ENCODE peak calls at places on chromosome 7, in ten cellular contexts. One of them, this sample, is unnamed.

GRCh38 chr7:129607471-129608120 is 3.9 kb upstream of the NRF1 start:
- DNase-seq in IMR-90: no peak
- DNase-seq in AG04450: no peak
- DNase-seq in natural killer cell: peak; percentile 34
- DNase-seq in ovary: no peak
- DNase-seq in transverse colon: peak; percentile 45
- DNase-seq in WTC11: peak; percentile 71
- DNase-seq in A549: peak; percentile 78
- DNase-seq in progenitor cell of endocrine pancreas: no peak
- DNase-seq in colonic mucosa: peak; percentile 43
- DNase-seq in this sample: no peak

GRCh38 chr7:20834656-20835055 is 48.0 kb upstream of the SP8 start:
- DNase-seq in transverse colon: no peak
- DNase-seq in AG04450: no peak
- DNase-seq in WTC11: no peak
- DNase-seq in IMR-90: no peak
- DNase-seq in progenitor cell of endocrine pancreas: no peak
- DNase-seq in natural killer cell: no peak
- DNase-seq in A549: no peak
- DNase-seq in colonic mucosa: no peak
- DNase-seq in ovary: no peak
- DNase-seq in this sample: no peak

GRCh38 chr7:92612501-92612900 is 22.3 kb upstream of the FAM133B start:
- DNase-seq in WTC11: no peak
- DNase-seq in AG04450: peak; percentile 26
- DNase-seq in colonic mucosa: no peak
- DNase-seq in ovary: no peak
- DNase-seq in A549: no peak
- DNase-seq in progenitor cell of endocrine pancreas: no peak
- DNase-seq in transverse colon: no peak
- DNase-seq in natural killer cell: no peak
- DNase-seq in IMR-90: peak; percentile 73
- DNase-seq in this sample: no peak

GRCh38 chr7:130179631-130180030 is 25.6 kb downstream of the TMEM209 start:
- DNase-seq in transverse colon: no peak
- DNase-seq in ovary: no peak
- DNase-seq in IMR-90: no peak
- DNase-seq in WTC11: no peak
- DNase-seq in colonic mucosa: no peak
- DNase-seq in AG04450: no peak
- DNase-seq in A549: no peak
- DNase-seq in progenitor cell of endocrine pancreas: no peak
- DNase-seq in natural killer cell: no peak
- DNase-seq in this sample: no peak

GRCh38 chr7:12092499-12093130 is 118.5 kb upstream of the TMEM106B start:
- DNase-seq in A549: no peak
- DNase-seq in WTC11: no peak
- DNase-seq in ovary: no peak
- DNase-seq in transverse colon: no peak
- DNase-seq in AG04450: no peak
- DNase-seq in natural killer cell: no peak
- DNase-seq in IMR-90: peak; percentile 4
- DNase-seq in progenitor cell of endocrine pancreas: no peak
- DNase-seq in colonic mucosa: no peak
- DNase-seq in this sample: no peak

GRCh38 chr7:133961724-133962123 is 165.4 kb upstream of the LRGUK start:
- DNase-seq in progenitor cell of endocrine pancreas: no peak
- DNase-seq in A549: no peak
- DNase-seq in colonic mucosa: no peak
- DNase-seq in ovary: no peak
- DNase-seq in AG04450: no peak
- DNase-seq in natural killer cell: no peak
- DNase-seq in WTC11: no peak
- DNase-seq in IMR-90: no peak
- DNase-seq in transverse colon: no peak
- DNase-seq in this sample: no peak

GRCh38 chr7:10756981-10757380 is 216.7 kb upstream of the PHF14 start:
- DNase-seq in transverse colon: no peak
- DNase-seq in A549: no peak
- DNase-seq in AG04450: no peak
- DNase-seq in colonic mucosa: no peak
- DNase-seq in IMR-90: no peak
- DNase-seq in ovary: no peak
- DNase-seq in natural killer cell: no peak
- DNase-seq in progenitor cell of endocrine pancreas: no peak
- DNase-seq in WTC11: no peak
- DNase-seq in this sample: no peak

GRCh38 chr7:27123021-27123476 is 7.5 kb downstream of the HOXA4 start:
- DNase-seq in AG04450: no peak
- DNase-seq in A549: no peak
- DNase-seq in ovary: no peak
- DNase-seq in transverse colon: no peak
- DNase-seq in colonic mucosa: peak; percentile 29
- DNase-seq in progenitor cell of endocrine pancreas: no peak
- DNase-seq in natural killer cell: no peak
- DNase-seq in IMR-90: peak; percentile 67
- DNase-seq in WTC11: no peak
- DNase-seq in this sample: no peak

GRCh38 chr7:30893357-30893756 is 18.3 kb upstream of the AQP1 start:
- DNase-seq in colonic mucosa: no peak
- DNase-seq in transverse colon: no peak
- DNase-seq in ovary: peak; percentile 29
- DNase-seq in IMR-90: peak; percentile 45
- DNase-seq in progenitor cell of endocrine pancreas: no peak
- DNase-seq in AG04450: no peak
- DNase-seq in natural killer cell: no peak
- DNase-seq in WTC11: no peak
- DNase-seq in A549: no peak
- DNase-seq in this sample: no peak

GRCh38 chr7:69603937-69604494 is 5.7 kb downstream of the AUTS2 start:
- DNase-seq in ovary: no peak
- DNase-seq in natural killer cell: no peak
- DNase-seq in colonic mucosa: no peak
- DNase-seq in WTC11: no peak
- DNase-seq in A549: no peak
- DNase-seq in progenitor cell of endocrine pancreas: no peak
- DNase-seq in IMR-90: no peak
- DNase-seq in transverse colon: no peak
- DNase-seq in AG04450: no peak
- DNase-seq in this sample: no peak

GRCh38 chr7:151394076-151395035 is 15.5 kb downstream of the WDR86 start:
- DNase-seq in AG04450: no peak
- DNase-seq in colonic mucosa: no peak
- DNase-seq in transverse colon: no peak
- DNase-seq in natural killer cell: no peak
- DNase-seq in A549: no peak
- DNase-seq in ovary: no peak
- DNase-seq in IMR-90: no peak
- DNase-seq in WTC11: no peak
- DNase-seq in progenitor cell of endocrine pancreas: no peak
- DNase-seq in this sample: no peak

GRCh38 chr7:12418452-12418851 is 14.8 kb upstream of the VWDE start:
- DNase-seq in IMR-90: no peak
- DNase-seq in progenitor cell of endocrine pancreas: no peak
- DNase-seq in ovary: no peak
- DNase-seq in natural killer cell: no peak
- DNase-seq in AG04450: no peak
- DNase-seq in A549: no peak
- DNase-seq in transverse colon: no peak
- DNase-seq in WTC11: no peak
- DNase-seq in colonic mucosa: no peak
- DNase-seq in this sample: no peak

GRCh38 chr7:89623018-89623672 is 531.1 kb upstream of the STEAP1 start:
- DNase-seq in AG04450: no peak
- DNase-seq in natural killer cell: no peak
- DNase-seq in IMR-90: peak; percentile 3
- DNase-seq in WTC11: no peak
- DNase-seq in transverse colon: no peak
- DNase-seq in ovary: peak; percentile 36
- DNase-seq in colonic mucosa: no peak
- DNase-seq in progenitor cell of endocrine pancreas: no peak
- DNase-seq in A549: peak; percentile 1
- DNase-seq in this sample: no peak

GRCh38 chr7:89621925-89622641 is 532.2 kb upstream of the STEAP1 start:
- DNase-seq in WTC11: no peak
- DNase-seq in ovary: no peak
- DNase-seq in natural killer cell: no peak
- DNase-seq in A549: no peak
- DNase-seq in transverse colon: no peak
- DNase-seq in IMR-90: no peak
- DNase-seq in AG04450: no peak
- DNase-seq in colonic mucosa: no peak
- DNase-seq in progenitor cell of endocrine pancreas: no peak
- DNase-seq in this sample: no peak

GRCh38 chr7:89618269-89618668 is 536.0 kb upstream of the STEAP1 start:
- DNase-seq in AG04450: no peak
- DNase-seq in WTC11: no peak
- DNase-seq in transverse colon: no peak
- DNase-seq in colonic mucosa: no peak
- DNase-seq in A549: no peak
- DNase-seq in ovary: no peak
- DNase-seq in IMR-90: no peak
- DNase-seq in natural killer cell: no peak
- DNase-seq in progenitor cell of endocrine pancreas: no peak
- DNase-seq in this sample: no peak
- TF ChIP-seq CTCF in AG04450: no peak
- TF ChIP-seq CTCF in WTC11: no peak
- TF ChIP-seq CTCF in transverse colon: no peak
- TF ChIP-seq CTCF in colonic mucosa: no peak
- TF ChIP-seq CTCF in A549: no peak
- TF ChIP-seq CTCF in ovary: no peak
- TF ChIP-seq CTCF in IMR-90: no peak
- TF ChIP-seq CTCF in natural killer cell: no peak
- TF ChIP-seq CTCF in progenitor cell of endocrine pancreas: peak; percentile 38
- TF ChIP-seq CTCF in this sample: no peak

GRCh38 chr7:79063019-79063698 is 390.3 kb downstream of the MAGI2 start:
- DNase-seq in progenitor cell of endocrine pancreas: no peak
- DNase-seq in ovary: no peak
- DNase-seq in IMR-90: peak; percentile 58
- DNase-seq in natural killer cell: no peak
- DNase-seq in colonic mucosa: no peak
- DNase-seq in transverse colon: no peak
- DNase-seq in WTC11: no peak
- DNase-seq in AG04450: no peak
- DNase-seq in A549: no peak
- DNase-seq in this sample: no peak
- TF ChIP-seq CTCF in progenitor cell of endocrine pancreas: peak; percentile 35
- TF ChIP-seq CTCF in ovary: no peak
- TF ChIP-seq CTCF in IMR-90: peak; percentile 10
- TF ChIP-seq CTCF in natural killer cell: no peak
- TF ChIP-seq CTCF in colonic mucosa: no peak
- TF ChIP-seq CTCF in transverse colon: no peak
- TF ChIP-seq CTCF in WTC11: no peak
- TF ChIP-seq CTCF in AG04450: no peak
- TF ChIP-seq CTCF in A549: no peak
- TF ChIP-seq CTCF in this sample: no peak

GRCh38 chr7:51141451-51141971 is 175.1 kb downstream of the COBL start:
- DNase-seq in ovary: no peak
- DNase-seq in transverse colon: no peak
- DNase-seq in natural killer cell: no peak
- DNase-seq in colonic mucosa: no peak
- DNase-seq in IMR-90: peak; percentile 35
- DNase-seq in A549: peak; percentile 13
- DNase-seq in WTC11: no peak
- DNase-seq in AG04450: peak; percentile 1
- DNase-seq in progenitor cell of endocrine pancreas: no peak
- DNase-seq in this sample: no peak
- TF ChIP-seq CTCF in ovary: peak; percentile 21
- TF ChIP-seq CTCF in transverse colon: no peak
- TF ChIP-seq CTCF in natural killer cell: no peak
- TF ChIP-seq CTCF in colonic mucosa: peak; percentile 20
- TF ChIP-seq CTCF in IMR-90: peak; percentile 80
- TF ChIP-seq CTCF in A549: peak; percentile 77
- TF ChIP-seq CTCF in WTC11: no peak
- TF ChIP-seq CTCF in AG04450: peak; percentile 74
- TF ChIP-seq CTCF in progenitor cell of endocrine pancreas: peak; percentile 74
- TF ChIP-seq CTCF in this sample: no peak

DNA sequence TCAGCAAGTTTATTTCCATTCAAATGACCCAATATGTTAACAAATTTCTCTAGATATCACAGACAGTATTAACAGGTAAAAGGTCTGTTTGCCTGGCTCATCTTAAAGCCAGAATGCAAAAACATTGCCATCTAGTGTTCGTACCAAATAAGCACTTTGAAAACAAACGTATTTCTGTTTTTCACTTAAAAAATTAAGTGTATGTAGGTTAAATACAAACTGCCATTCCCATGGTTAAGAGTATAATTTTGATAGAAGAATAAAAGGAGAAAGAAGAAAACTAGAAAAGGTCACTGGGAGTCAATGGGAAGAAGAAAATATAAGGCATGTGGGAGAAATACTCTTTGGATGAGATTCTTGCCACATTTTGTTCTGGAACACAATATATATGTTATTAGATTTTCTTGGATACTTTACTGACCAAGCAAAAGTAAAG is 51.0 kb downstream of the ORC5 start:
- DNase-seq in WTC11: no peak
- DNase-seq in AG04450: no peak
- DNase-seq in colonic mucosa: no peak
- DNase-seq in progenitor cell of endocrine pancreas: no peak
- DNase-seq in ovary: no peak
- DNase-seq in IMR-90: peak; percentile 57
- DNase-seq in natural killer cell: no peak
- DNase-seq in A549: peak; percentile 5
- DNase-seq in transverse colon: no peak
- DNase-seq in this sample: no peak
- TF ChIP-seq CTCF in WTC11: peak; percentile 16
- TF ChIP-seq CTCF in AG04450: peak; percentile 76
- TF ChIP-seq CTCF in colonic mucosa: peak; percentile 28
- TF ChIP-seq CTCF in progenitor cell of endocrine pancreas: peak; percentile 81
- TF ChIP-seq CTCF in ovary: no peak
- TF ChIP-seq CTCF in IMR-90: peak; percentile 70
- TF ChIP-seq CTCF in natural killer cell: peak; percentile 14
- TF ChIP-seq CTCF in A549: peak; percentile 71
- TF ChIP-seq CTCF in transverse colon: peak; percentile 31
- TF ChIP-seq CTCF in this sample: no peak

DNA sequence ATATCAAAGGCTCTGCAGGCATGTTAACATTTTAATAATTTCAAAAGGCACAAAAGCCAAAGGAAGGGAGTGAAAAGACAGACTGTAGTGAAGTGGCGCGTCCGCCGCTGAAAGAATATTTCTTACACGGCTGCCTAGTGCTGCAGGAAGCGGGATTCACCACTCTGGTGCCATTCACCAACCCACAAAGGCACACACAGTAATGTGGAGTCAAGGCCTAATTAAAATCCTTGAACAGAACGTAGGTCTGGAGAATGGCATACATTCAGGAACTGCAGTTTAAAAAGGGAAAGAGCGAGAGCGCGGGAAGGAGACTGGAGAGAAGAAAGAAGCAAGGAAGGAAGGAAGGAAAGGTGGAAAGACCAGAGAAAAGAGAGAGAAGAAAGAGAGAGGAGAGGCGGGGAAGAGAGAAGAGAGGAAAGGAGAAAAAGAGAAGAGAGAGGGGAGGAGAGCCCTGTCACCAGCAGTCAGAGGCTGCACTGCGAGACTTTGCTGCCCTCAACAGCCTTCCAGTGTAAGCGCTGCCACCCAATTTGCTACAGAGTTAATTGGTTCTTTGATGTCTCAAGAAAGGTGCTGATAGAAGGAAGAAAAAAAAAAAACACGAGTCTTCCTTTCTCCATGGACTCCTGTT is 554.0 kb downstream of the MDFIC start:
- DNase-seq in ovary: no peak
- DNase-seq in IMR-90: no peak
- DNase-seq in progenitor cell of endocrine pancreas: no peak
- DNase-seq in transverse colon: peak; percentile 15
- DNase-seq in natural killer cell: no peak
- DNase-seq in WTC11: peak; percentile 45
- DNase-seq in A549: no peak
- DNase-seq in colonic mucosa: peak; percentile 23
- DNase-seq in AG04450: no peak
- DNase-seq in this sample: no peak
- TF ChIP-seq CTCF in ovary: no peak
- TF ChIP-seq CTCF in IMR-90: no peak
- TF ChIP-seq CTCF in progenitor cell of endocrine pancreas: peak; percentile 17
- TF ChIP-seq CTCF in transverse colon: no peak
- TF ChIP-seq CTCF in natural killer cell: no peak
- TF ChIP-seq CTCF in WTC11: no peak
- TF ChIP-seq CTCF in A549: no peak
- TF ChIP-seq CTCF in colonic mucosa: no peak
- TF ChIP-seq CTCF in AG04450: no peak
- TF ChIP-seq CTCF in this sample: no peak